ENCODE peak calls at places on chromosomes 13 and 19, in four cellular contexts. P is choroid plexus epithelial cell, D is neural crest cell, F is adrenal gland. X is an unnamed sample.

GRCh38 chr19:5978606-5979552 is 939 bp upstream of the RANBP3 start:
- DNase-seq in F (peak), D (no peak), P (no peak), X (no peak)

GRCh38 chr13:65943711-65944110 is 1286.4 kb downstream of the PCDH9 start:
- DNase-seq in F (no peak), D (no peak), P (peak), X (no peak)

GRCh38 chr13:100573121-100573520 is 15.5 kb downstream of the GGACT start:
- DNase-seq in P (peak), D (peak), F (peak), X (peak)

GRCh38 chr13:97911311-97912138 is 42.0 kb upstream of the IPO5 start:
- DNase-seq in F (no peak), P (no peak), D (no peak), X (peak)

GRCh38 chr13:75486146-75486545 is 4.2 kb upstream of the TBC1D4 start:
- DNase-seq in F (no peak), P (no peak), D (no peak), X (no peak)

GRCh38 chr19:41925208-41926003 is 2.8 kb downstream of the ERFL start:
- DNase-seq in D (no peak), P (no peak), F (no peak), X (no peak)

GRCh38 chr13:96991072-96991471 is 3.2 kb downstream of the OXGR1 start:
- DNase-seq in P (no peak), F (no peak), D (no peak), X (no peak)

GRCh38 chr19:44718441-44719261 is 19.7 kb downstream of the CEACAM16 start:
- DNase-seq in F (peak), P (no peak), D (no peak), X (no peak)

GRCh38 chr19:17035842-17036424 is 9.3 kb upstream of the CPAMD8 start:
- DNase-seq in P (no peak), D (no peak), F (no peak), X (no peak)

GRCh38 chr13:45792827-45793303 is 58.7 kb downstream of the SIAH3 start:
- DNase-seq in D (no peak), P (no peak), F (no peak), X (no peak)

GRCh38 chr13:48985751-48986150 is 10.0 kb downstream of the FNDC3A start:
- DNase-seq in P (no peak), D (no peak), F (no peak), X (no peak)

GRCh38 chr13:95267662-95268369 is 33.4 kb downstream of the ABCC4 start:
- DNase-seq in D (no peak), P (peak), F (no peak), X (no peak)

GRCh38 chr19:588758-589692 is 656 bp upstream of the HCN2 start:
- DNase-seq in P (no peak), F (no peak), D (no peak), X (no peak)

GRCh38 chr13:113403255-113404104 is 39.5 kb upstream of the GRTP1 start:
- DNase-seq in P (no peak), D (no peak), F (no peak), X (no peak)

GRCh38 chr13:52849727-52850395 is 1.4 kb upstream of the PCDH8 start:
- DNase-seq in P (no peak), F (no peak), D (no peak), X (no peak)

GRCh38 chr19:13953021-13953531 is 767 bp downstream of the DCAF15 start:
- DNase-seq in D (no peak), F (no peak), P (peak), X (no peak)

GRCh38 chr19:4523306-4524110 is 5.2 kb upstream of the PLIN4 start:
- DNase-seq in P (peak), F (no peak), D (peak), X (peak)

GRCh38 chr19:5166262-5166661 is 174.3 kb downstream of the PTPRS start:
- DNase-seq in F (no peak), P (peak), D (no peak), X (no peak)

GRCh38 chr19:32166238-32166637 is 179.2 kb upstream of the ZNF507 start:
- DNase-seq in F (no peak), P (no peak), D (no peak), X (no peak)

GRCh38 chr13:22871248-22871647 is 309.5 kb upstream of the SGCG start:
- DNase-seq in F (no peak), D (no peak), P (no peak), X (no peak)

GRCh38 chr13:106473174-106473573 is 62.3 kb downstream of the EFNB2 start:
- DNase-seq in D (no peak), F (no peak), P (no peak), X (no peak)

GRCh38 chr19:46210634-46211033 is 18.9 kb upstream of the IGFL1 start:
- DNase-seq in F (no peak), D (no peak), P (no peak), X (no peak)

GRCh38 chr19:39398297-39398864 is 7.2 kb downstream of the MED29 start:
- DNase-seq in P (peak), F (peak), D (no peak), X (no peak)

GRCh38 chr19:38263696-38264485 is 482 bp upstream of the SPINT2 start:
- DNase-seq in D (no peak), P (peak), F (peak), X (peak)

GRCh38 chr13:39038569-39038898 is 278 bp downstream of the NHLRC3 start:
- DNase-seq in F (peak), D (no peak), P (no peak), X (peak)

GRCh38 chr13:51328488-51328887 is 11.0 kb upstream of the SERPINE3 start:
- DNase-seq in P (no peak), D (no peak), F (no peak), X (no peak)

GRCh38 chr13:49410477-49410876 is 33.4 kb downstream of the CAB39L start:
- DNase-seq in F (no peak), P (no peak), D (no peak), X (no peak)

GRCh38 chr13:97892717-97893116 is 60.8 kb upstream of the IPO5 start:
- DNase-seq in F (no peak), D (no peak), P (peak), X (no peak)

GRCh38 chr19:46357846-46358583 is 11.1 kb downstream of the PPP5C start:
- DNase-seq in D (no peak), P (peak), F (no peak), X (no peak)

GRCh38 chr13:106407338-106407737 is 128.1 kb downstream of the EFNB2 start:
- DNase-seq in D (no peak), F (no peak), P (no peak), X (no peak)

GRCh38 chr19:5652261-5652660 is 28.1 kb downstream of the MICOS13 start:
- DNase-seq in F (no peak), D (no peak), P (no peak), X (no peak)

GRCh38 chr19:41192574-41193419 is at the start of gene CYP2S1:
- DNase-seq in F (no peak), P (no peak), D (no peak), X (no peak)

GRCh38 chr19:41993612-41994483 is at the start of gene ATP1A3:
- DNase-seq in D (peak), P (peak), F (peak), X (peak)

GRCh38 chr19:2261438-2262172 is 5.4 kb upstream of the JSRP1 start:
- DNase-seq in D (peak), F (no peak), P (peak), X (peak)

GRCh38 chr19:11323601-11324078 is 15.8 kb downstream of the RAB3D start:
- DNase-seq in F (no peak), D (no peak), P (peak), X (no peak)

GRCh38 chr19:11324079-11324661 is 15.3 kb downstream of the RAB3D start:
- DNase-seq in P (peak), F (no peak), D (no peak), X (peak)

GRCh38 chr19:11324748-11325389 is 14.6 kb downstream of the RAB3D start:
- DNase-seq in D (no peak), F (no peak), P (no peak), X (no peak)

GRCh38 chr19:11322269-11323024 is 17.0 kb downstream of the RAB3D start:
- DNase-seq in F (no peak), P (peak), D (no peak), X (no peak)

DNA sequence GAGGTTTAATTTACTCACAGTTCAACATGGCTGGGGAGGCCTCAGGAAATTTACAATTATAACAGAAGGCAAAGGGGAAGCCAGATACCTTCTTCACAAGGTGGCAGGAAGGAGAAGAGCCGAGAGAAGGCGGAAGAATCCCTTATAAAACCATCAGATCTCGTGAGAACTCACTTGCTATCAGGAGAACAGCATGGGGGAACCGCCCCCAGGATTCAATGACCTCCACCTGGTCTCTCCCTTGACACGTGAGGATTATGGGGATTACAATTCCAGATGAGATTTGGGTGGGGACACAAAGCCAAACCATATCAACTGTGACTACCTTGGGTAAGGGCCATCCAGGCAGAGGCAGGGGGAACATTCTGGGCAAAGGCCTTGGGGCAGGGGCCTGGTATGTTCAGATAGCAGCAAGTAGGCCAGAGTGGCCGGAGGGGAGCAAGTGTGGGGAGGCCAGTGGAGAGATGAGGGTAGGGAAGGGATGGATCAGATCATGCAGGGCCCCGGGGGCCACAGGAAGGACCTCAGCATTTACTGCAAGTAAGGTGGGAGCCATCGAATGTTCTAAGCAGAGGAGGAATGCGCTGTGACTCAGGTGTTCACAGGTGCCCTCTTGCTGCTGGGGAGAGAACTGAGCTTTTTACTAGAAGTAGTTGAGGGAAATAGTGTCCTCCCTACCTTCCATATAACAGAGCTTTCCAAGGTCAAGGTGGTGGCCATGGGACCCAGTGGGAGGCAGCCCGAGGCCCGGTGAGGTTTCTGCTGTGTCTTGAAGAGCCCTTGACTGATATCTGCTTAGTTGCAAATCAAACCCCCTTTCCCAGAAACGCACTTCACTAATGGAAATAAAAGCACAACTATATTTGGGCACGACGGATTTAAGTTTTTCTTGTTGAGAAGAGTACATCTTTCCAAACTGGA is 18.0 kb downstream of the RAB3D start:
- DNase-seq in F (no peak), D (no peak), P (no peak), X (no peak)
- TF ChIP-seq CTCF in F (no peak), D (no peak), P (peak), X (peak)

GRCh38 chr19:29842471-29843179 is 30.8 kb downstream of the CCNE1 start:
- DNase-seq in P (no peak), D (no peak), F (no peak), X (no peak)

GRCh38 chr19:29840066-29840950 is 28.5 kb downstream of the CCNE1 start:
- DNase-seq in F (no peak), P (no peak), D (no peak), X (no peak)

GRCh38 chr19:29843180-29844051 is 31.6 kb downstream of the CCNE1 start:
- DNase-seq in P (peak), F (peak), D (no peak), X (peak)

GRCh38 chr19:29841559-29842367 is 30.0 kb downstream of the CCNE1 start:
- DNase-seq in F (no peak), D (no peak), P (peak), X (no peak)

GRCh38 chr19:29841209-29841558 is 29.4 kb downstream of the CCNE1 start:
- DNase-seq in F (peak), P (peak), D (no peak), X (no peak)
- TF ChIP-seq CTCF in F (no peak), P (no peak), D (no peak), X (no peak)

DNA sequence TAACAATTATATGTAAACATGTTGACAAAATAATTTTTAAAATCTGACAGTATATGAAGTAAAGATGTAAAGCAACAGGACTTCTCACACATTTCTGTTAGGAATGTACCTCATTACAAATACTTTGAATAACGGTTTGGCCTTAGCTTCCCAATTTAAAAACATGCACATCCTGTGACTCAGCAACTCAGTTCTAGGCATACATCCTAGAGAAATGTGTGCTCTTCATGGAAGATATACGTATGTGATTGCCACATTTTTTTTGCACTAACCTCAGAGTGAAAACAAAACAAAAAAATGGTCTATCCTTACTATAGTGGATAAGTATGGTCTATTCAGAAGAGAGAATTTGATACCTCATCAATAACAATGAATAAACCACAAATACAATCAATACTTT is 314.6 kb downstream of the LIG4 start:
- DNase-seq in F (no peak), P (peak), D (no peak), X (no peak)
- TF ChIP-seq CTCF in F (no peak), P (no peak), D (no peak), X (no peak)

GRCh38 chr13:34207872-34208271 is 389.9 kb downstream of the RFC3 start:
- DNase-seq in F (no peak), P (peak), D (no peak), X (no peak)
- TF ChIP-seq CTCF in F (no peak), P (no peak), D (no peak), X (no peak)

DNA sequence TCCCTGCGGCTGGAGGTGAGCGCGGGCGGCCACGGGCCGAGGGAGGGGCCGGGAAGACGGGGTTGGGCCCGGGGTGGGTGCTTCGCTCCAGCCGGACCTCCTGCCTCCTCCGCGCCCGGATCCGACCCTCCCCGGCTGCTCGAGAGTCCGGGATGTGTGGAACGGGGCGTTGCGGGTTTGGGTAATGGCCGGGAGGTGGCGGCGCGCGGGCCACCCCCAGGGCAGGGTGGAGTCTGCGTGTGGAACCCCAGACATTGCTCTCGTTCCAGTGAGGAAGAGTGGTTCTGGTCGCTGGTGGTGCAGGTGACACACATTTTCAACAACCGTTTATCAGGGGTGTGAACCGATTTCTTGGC is 38.8 kb downstream of the ARHGEF7 start:
- DNase-seq in F (peak), P (no peak), D (no peak), X (peak)
- TF ChIP-seq CTCF in F (peak), P (peak), D (no peak), X (peak)

DNA sequence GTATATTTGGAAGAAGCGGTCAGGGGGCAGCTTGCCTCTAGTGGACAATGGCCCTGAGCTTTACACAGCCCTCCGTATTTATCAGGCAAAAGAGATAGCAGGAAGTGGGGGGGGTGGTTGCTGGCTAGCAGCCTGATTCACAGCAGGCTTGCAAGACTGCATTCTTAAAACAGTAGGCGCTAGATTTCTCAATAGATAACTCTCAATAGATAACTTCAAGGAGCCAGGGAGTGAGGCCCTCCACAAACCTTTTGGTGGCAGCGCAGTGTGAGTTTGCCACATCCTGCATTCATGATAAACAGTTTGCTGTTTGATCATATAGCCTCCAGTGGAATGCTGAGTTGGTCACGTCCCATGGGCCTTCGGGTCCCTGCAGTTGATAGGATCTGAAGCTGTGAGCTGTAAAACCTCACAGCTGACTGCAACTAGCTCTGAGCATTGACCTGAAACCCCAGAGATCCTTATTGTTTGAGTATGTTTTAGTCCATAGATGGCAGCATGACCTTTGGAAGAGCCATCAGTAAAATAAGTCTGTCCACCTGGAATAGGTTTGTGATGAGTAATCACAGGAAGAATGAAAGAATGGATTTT is 12.2 kb downstream of the FPR3 start:
- DNase-seq in F (no peak), D (no peak), P (peak), X (no peak)
- TF ChIP-seq CTCF in F (no peak), D (no peak), P (no peak), X (no peak)

DNA sequence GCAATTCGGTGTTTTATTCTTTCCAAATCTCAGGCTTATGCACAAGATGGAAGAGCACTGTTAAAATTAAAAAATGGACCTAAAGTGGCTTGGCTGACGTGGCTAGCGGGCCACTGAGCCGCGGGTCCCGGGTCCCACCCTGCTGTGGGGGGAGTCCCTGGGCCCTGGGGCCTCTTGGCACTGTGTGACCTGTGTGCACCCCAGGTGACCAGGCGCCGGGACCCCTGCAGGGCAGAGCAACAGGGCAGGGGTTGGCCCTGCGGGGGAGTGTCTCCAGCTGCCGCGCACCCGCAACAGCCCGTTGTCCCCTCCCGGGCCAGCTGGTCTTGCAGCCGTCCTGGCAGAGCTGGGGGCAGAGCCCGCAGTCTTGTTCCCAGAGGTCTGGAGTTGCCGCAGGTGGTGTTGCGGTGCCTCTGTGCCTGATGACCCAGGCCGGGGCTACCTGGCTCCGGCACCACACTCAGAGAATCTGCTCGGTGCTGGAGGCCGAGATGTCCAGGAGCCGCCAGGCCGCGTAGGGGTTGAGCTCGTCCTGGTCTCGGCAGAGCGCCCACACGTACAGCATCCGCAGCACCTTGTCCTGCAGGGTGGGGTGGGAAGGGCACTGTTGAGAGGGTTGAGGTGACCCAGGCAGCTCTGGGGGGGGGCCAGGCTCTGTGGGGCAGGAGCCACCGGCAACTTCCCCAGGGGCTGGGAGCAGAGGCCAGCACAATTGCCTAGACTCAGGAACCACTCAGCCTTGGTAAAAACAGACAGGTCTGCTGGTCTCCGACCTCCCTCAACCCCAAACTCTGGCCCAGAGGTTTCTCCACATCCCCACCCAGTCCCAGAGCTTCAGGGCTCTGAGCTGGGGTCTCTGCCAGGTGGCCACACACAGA is 1.0 kb upstream of the CTXN1 start:
- DNase-seq in P (no peak), D (no peak), F (peak), X (no peak)
- TF ChIP-seq CTCF in P (no peak), D (no peak), F (no peak), X (no peak)

X was measured in GM13977.